ENCODE peak calls at places on chromosomes 13 and 19, in nine cellular contexts. S is H9; U is SJSA1; I is T-helper 1 cell; W is smooth muscle cell of the brain vasculature; F is T-helper 2 cell; Q is COR-L47; H is naive thymus-derived CD8-positive, alpha-beta T cell; Z is breast epithelium. O is an unnamed sample.

GRCh38 chr13:79440958-79441553 is 35.0 kb upstream of the RBM26 start:
- DNase-seq in S (no peak), U (no peak), I (no peak), W (no peak), F (no peak), Q (no peak), H (no peak), Z (no peak), O (no peak)

GRCh38 chr19:5078179-5078578 is 109.3 kb downstream of the KDM4B start:
- DNase-seq in S (no peak), U (no peak), I (no peak), W (no peak), F (peak), Q (no peak), H (no peak), Z (no peak), O (no peak)

GRCh38 chr19:45293682-45294081 is 29.0 kb downstream of the CKM start:
- DNase-seq in S (no peak), U (no peak), I (no peak), W (no peak), F (no peak), Q (no peak), H (no peak), Z (no peak), O (no peak)

GRCh38 chr13:33859691-33860303 is 41.8 kb downstream of the RFC3 start:
- DNase-seq in S (no peak), U (no peak), I (no peak), W (no peak), F (no peak), Q (no peak), H (no peak), Z (no peak), O (no peak)

GRCh38 chr13:51534075-51534817 is 50.0 kb upstream of the WDFY2 start:
- DNase-seq in S (no peak), U (no peak), I (no peak), W (no peak), F (peak), Q (no peak), H (peak), Z (no peak), O (no peak)

GRCh38 chr19:16025108-16026101 is 50.9 kb upstream of the TPM4 start:
- DNase-seq in S (peak), U (peak), I (no peak), W (no peak), F (no peak), Q (no peak), H (no peak), Z (no peak), O (no peak)

GRCh38 chr19:48874309-48875135 is 2.3 kb downstream of the PPP1R15A start:
- DNase-seq in S (no peak), U (peak), I (no peak), W (no peak), F (no peak), Q (peak), H (no peak), Z (no peak), O (no peak)

GRCh38 chr13:66138172-66138811 is 1091.8 kb downstream of the PCDH9 start:
- DNase-seq in S (no peak), U (no peak), I (no peak), W (no peak), F (no peak), Q (no peak), H (no peak), Z (no peak), O (no peak)

GRCh38 chr13:39186205-39186880 is 148.1 kb downstream of the NHLRC3 start:
- DNase-seq in S (no peak), U (no peak), I (no peak), W (no peak), F (no peak), Q (no peak), H (no peak), Z (no peak), O (no peak)

GRCh38 chr19:44430956-44431355 is 17.3 kb downstream of the ZNF229 start:
- DNase-seq in S (no peak), U (no peak), I (no peak), W (no peak), F (no peak), Q (no peak), H (no peak), Z (no peak), O (no peak)

GRCh38 chr13:24161010-24161775 is 673 bp downstream of the SPATA13 start:
- DNase-seq in S (peak), U (no peak), I (peak), W (no peak), F (peak), Q (peak), H (peak), Z (no peak), O (peak)

GRCh38 chr19:11405846-11406643 is 13.1 kb downstream of the RGL3 start:
- DNase-seq in S (peak), U (no peak), I (no peak), W (no peak), F (no peak), Q (no peak), H (no peak), Z (no peak), O (no peak)

GRCh38 chr19:940591-941291 is 14.9 kb downstream of the ARID3A start:
- DNase-seq in S (no peak), U (peak), I (peak), W (no peak), F (peak), Q (peak), H (peak), Z (peak), O (no peak)

GRCh38 chr19:10091892-10092641 is 6.0 kb downstream of the SHFL start:
- DNase-seq in S (no peak), U (no peak), I (no peak), W (no peak), F (no peak), Q (no peak), H (no peak), Z (no peak), O (no peak)

GRCh38 chr13:42110410-42111155 is 62.1 kb downstream of the DGKH start:
- DNase-seq in S (no peak), U (no peak), I (peak), W (peak), F (peak), Q (peak), H (peak), Z (no peak), O (peak)

GRCh38 chr19:56839665-56840451 is 668 bp downstream of the PEG3 start:
- DNase-seq in S (no peak), U (no peak), I (no peak), W (no peak), F (no peak), Q (no peak), H (no peak), Z (peak), O (no peak)

GRCh38 chr19:2949939-2950285 is 5.1 kb upstream of the ZNF77 start:
- DNase-seq in S (no peak), U (no peak), I (no peak), W (no peak), F (no peak), Q (no peak), H (no peak), Z (no peak), O (no peak)

GRCh38 chr19:35519291-35519690 is 5.8 kb upstream of the DMKN start:
- DNase-seq in S (no peak), U (no peak), I (no peak), W (no peak), F (no peak), Q (no peak), H (no peak), Z (no peak), O (no peak)

GRCh38 chr13:45473627-45474026 is 8.9 kb downstream of the COG3 start:
- DNase-seq in S (peak), U (no peak), I (no peak), W (no peak), F (no peak), Q (no peak), H (no peak), Z (no peak), O (no peak)

GRCh38 chr13:108176685-108177274 is 38.6 kb downstream of the LIG4 start:
- DNase-seq in S (no peak), U (peak), I (peak), W (no peak), F (no peak), Q (peak), H (peak), Z (no peak), O (no peak)

GRCh38 chr19:44734357-44734756 is 14.2 kb upstream of the BCL3 start:
- DNase-seq in S (no peak), U (no peak), I (no peak), W (no peak), F (no peak), Q (no peak), H (no peak), Z (no peak), O (no peak)

GRCh38 chr13:99741979-99742378 is 229.6 kb downstream of the ZIC5 start:
- DNase-seq in S (no peak), U (peak), I (no peak), W (no peak), F (no peak), Q (no peak), H (no peak), Z (no peak), O (peak)

GRCh38 chr13:37534181-37534580 is 64.4 kb downstream of the POSTN start:
- DNase-seq in S (no peak), U (no peak), I (no peak), W (no peak), F (no peak), Q (no peak), H (no peak), Z (no peak), O (no peak)

GRCh38 chr13:25887962-25888655 is 163.7 kb downstream of the SHISA2 start:
- DNase-seq in S (no peak), U (no peak), I (no peak), W (no peak), F (no peak), Q (no peak), H (peak), Z (no peak), O (no peak)

GRCh38 chr13:97004096-97004876 is 10.0 kb upstream of the OXGR1 start:
- DNase-seq in S (no peak), U (peak), I (no peak), W (no peak), F (no peak), Q (no peak), H (no peak), Z (no peak), O (no peak)

GRCh38 chr19:3572855-3573161 is at the start of gene HMG20B:
- DNase-seq in S (no peak), U (no peak), I (no peak), W (no peak), F (no peak), Q (no peak), H (peak), Z (no peak), O (no peak)

GRCh38 chr13:52399708-52400107 is 6.3 kb downstream of the THSD1 start:
- DNase-seq in S (no peak), U (no peak), I (no peak), W (no peak), F (no peak), Q (no peak), H (no peak), Z (no peak), O (no peak)

GRCh38 chr13:43154083-43154739 is 130.8 kb downstream of the DNAJC15 start:
- DNase-seq in S (no peak), U (no peak), I (no peak), W (no peak), F (no peak), Q (no peak), H (no peak), Z (no peak), O (no peak)

GRCh38 chr13:34086281-34086680 is 268.3 kb downstream of the RFC3 start:
- DNase-seq in S (no peak), U (no peak), I (no peak), W (no peak), F (no peak), Q (no peak), H (no peak), Z (no peak), O (no peak)

GRCh38 chr19:33815410-33816340 is 19.0 kb downstream of the KCTD15 start:
- DNase-seq in S (no peak), U (no peak), I (no peak), W (no peak), F (no peak), Q (no peak), H (no peak), Z (no peak), O (no peak)

GRCh38 chr13:98751397-98752110 is 918 bp downstream of the SLC15A1 start:
- DNase-seq in S (peak), U (no peak), I (no peak), W (no peak), F (no peak), Q (no peak), H (no peak), Z (no peak), O (no peak)

GRCh38 chr13:105442040-105442439 is 1093.4 kb downstream of the EFNB2 start:
- DNase-seq in S (no peak), U (no peak), I (no peak), W (no peak), F (no peak), Q (no peak), H (no peak), Z (no peak), O (no peak)

O was measured in NCI-H748 treated with DMSO at 0.1 percent for 48 hours.